ENCODE peak calls at places on chromosomes 3 and 15, in nine cellular contexts. O is astrocyte; I is spleen; Q is LoVo; W is activated CD8-positive, alpha-beta T cell treated with anti-CD3 and anti-CD28 coated beads, Interleukin-2, amount 10 ng/mL, durations not matched to agents 7 days and 5 days; A is mammary epithelial cell; J is activated B cell treated with CpG ODN at 0.5 μM for 24 hours; N is activated naive CD4-positive, alpha-beta T cell treated with anti-CD3 and anti-CD28 coated beads for 36 hours; E is SK-MEL-5. L is an unnamed sample.

GRCh38 chr3:134721214-134721613 is 70.4 kb upstream of the KY start:
- DNase-seq in W (no peak), O (no peak), Q (peak; percentile 3), J (no peak), E (no peak), A (no peak), I (no peak), N (no peak), L (no peak)

GRCh38 chr3:108070356-108070755 is 20.5 kb downstream of the CD47 start:
- DNase-seq in E (no peak), I (no peak), J (no peak), A (no peak), W (no peak), Q (no peak), O (no peak), N (no peak), L (no peak)

GRCh38 chr3:184687363-184688049 is 24.4 kb downstream of the MAGEF1 start:
- DNase-seq in O (no peak), W (peak; percentile 34), E (no peak), N (no peak), J (peak; percentile 43), Q (no peak), I (peak; percentile 87), A (no peak), L (no peak)

GRCh38 chr3:89260721-89261120 is 153.3 kb downstream of the EPHA3 start:
- DNase-seq in N (no peak), A (no peak), Q (no peak), I (no peak), W (no peak), E (peak; percentile 52), O (no peak), J (no peak), L (no peak)

GRCh38 chr3:178536271-178537079 is at the start of gene KCNMB2:
- DNase-seq in I (no peak), O (no peak), A (no peak), E (no peak), J (no peak), Q (no peak), N (no peak), W (no peak), L (no peak)

GRCh38 chr3:45642731-45643152 is 46.5 kb upstream of the SACM1L start:
- DNase-seq in A (peak; percentile 43), Q (no peak), E (no peak), O (peak; percentile 92), N (no peak), I (no peak), W (no peak), J (no peak), L (no peak)

GRCh38 chr15:34241376-34242350 is 16.8 kb downstream of the EMC4 start:
- DNase-seq in E (peak; percentile 65), N (peak; percentile 45), I (no peak), W (peak; percentile 61), Q (peak; percentile 30), J (no peak), A (peak; percentile 62), O (peak; percentile 23), L (no peak)

GRCh38 chr3:157104521-157104920 is 55.4 kb downstream of the CCNL1 start:
- DNase-seq in O (no peak), Q (no peak), J (no peak), E (no peak), I (no peak), N (no peak), A (peak; percentile 75), W (no peak), L (no peak)

GRCh38 chr3:177460100-177460499 is 262.8 kb upstream of the TBL1XR1 start:
- DNase-seq in J (no peak), I (no peak), W (no peak), A (no peak), Q (no peak), N (no peak), O (no peak), E (no peak), L (no peak)

GRCh38 chr15:78067328-78068241 is 9.9 kb downstream of the TBC1D2B start:
- DNase-seq in E (no peak), O (peak; percentile 39), I (no peak), N (no peak), J (no peak), A (no peak), Q (no peak), W (no peak), L (no peak)

GRCh38 chr15:39786444-39787056 is 3.9 kb upstream of the FSIP1 start:
- DNase-seq in A (peak; percentile 42), W (no peak), O (peak; percentile 38), E (peak; percentile 73), I (no peak), J (no peak), Q (peak; percentile 69), N (no peak), L (no peak)

GRCh38 chr3:135990903-135991302 is 25.4 kb downstream of the PPP2R3A start:
- DNase-seq in N (no peak), J (no peak), A (no peak), E (no peak), W (no peak), I (no peak), O (no peak), Q (no peak), L (no peak)

GRCh38 chr3:52705438-52705687 is 228 bp downstream of the GLT8D1 start:
- DNase-seq in O (no peak), A (no peak), W (no peak), I (no peak), J (no peak), E (no peak), Q (no peak), N (no peak), L (no peak)

GRCh38 chr3:87792532-87793321 is 266.1 kb downstream of the CGGBP1 start:
- DNase-seq in O (no peak), J (peak; percentile 16), E (no peak), A (no peak), W (no peak), Q (no peak), I (peak; percentile 75), N (peak; percentile 30), L (peak; percentile 69)

GRCh38 chr15:22979699-22980188 is 424 bp downstream of the CYFIP1 start:
- DNase-seq in E (peak; percentile 7), A (peak; percentile 39), W (peak; percentile 25), Q (peak; percentile 20), N (peak; percentile 23), J (peak; percentile 26), O (no peak), I (peak; percentile 75), L (peak; percentile 79)

GRCh38 chr3:98994128-98994762 is 92.8 kb upstream of the DCBLD2 start:
- DNase-seq in A (peak; percentile 39), Q (peak; percentile 24), E (peak; percentile 66), N (no peak), J (no peak), W (no peak), I (no peak), O (peak; percentile 58), L (no peak)

GRCh38 chr3:183688869-183689268 is 8.7 kb upstream of the YEATS2 start:
- DNase-seq in E (no peak), N (no peak), I (no peak), J (no peak), Q (no peak), O (no peak), A (no peak), W (no peak), L (no peak)

GRCh38 chr3:128436214-128436613 is 30.5 kb downstream of the DNAJB8 start:
- DNase-seq in I (no peak), Q (no peak), A (no peak), J (no peak), E (no peak), W (no peak), O (no peak), N (no peak), L (no peak)

GRCh38 chr3:184658223-184658860 is 53.5 kb downstream of the MAGEF1 start:
- DNase-seq in I (no peak), Q (no peak), J (no peak), W (no peak), E (no peak), O (no peak), N (no peak), A (no peak), L (no peak)

GRCh38 chr15:99163271-99164062 is 58.6 kb downstream of the SYNM start:
- DNase-seq in N (no peak), I (no peak), E (peak; percentile 31), J (no peak), O (peak; percentile 16), A (no peak), W (no peak), Q (no peak), L (no peak)

GRCh38 chr3:59809750-59810444 is 760.1 kb upstream of the CFAP20DC start:
- DNase-seq in N (no peak), J (no peak), W (no peak), A (peak; percentile 34), E (peak; percentile 65), O (peak; percentile 29), Q (no peak), I (no peak), L (no peak)

GRCh38 chr15:95286911-95287769 is 1043.4 kb upstream of the NR2F2 start:
- DNase-seq in I (no peak), A (no peak), Q (no peak), N (no peak), O (peak; percentile 42), E (no peak), J (no peak), W (no peak), L (no peak)

GRCh38 chr3:80682951-80683350 is 915.2 kb upstream of the ROBO1 start:
- DNase-seq in E (no peak), I (no peak), Q (no peak), O (no peak), W (no peak), N (no peak), A (no peak), J (no peak), L (no peak)

GRCh38 chr3:111838133-111838532 is 20.9 kb upstream of the PHLDB2 start:
- DNase-seq in N (no peak), O (no peak), Q (no peak), J (no peak), I (no peak), A (no peak), W (no peak), E (no peak), L (no peak)

GRCh38 chr3:193903976-193904375 is 232.0 kb upstream of the HES1 start:
- DNase-seq in A (no peak), I (no peak), J (no peak), O (no peak), E (no peak), W (no peak), N (no peak), Q (no peak), L (no peak)

GRCh38 chr3:126952261-126952982 is 30.5 kb upstream of the PLXNA1 start:
- DNase-seq in J (no peak), O (no peak), Q (no peak), E (no peak), W (no peak), A (no peak), I (peak; percentile 76), N (no peak), L (peak; percentile 41)

GRCh38 chr3:18645603-18646002 is 220.5 kb upstream of the SATB1 start:
- DNase-seq in I (no peak), A (no peak), Q (no peak), J (no peak), N (peak; percentile 82), W (no peak), E (no peak), O (no peak), L (no peak)

GRCh38 chr3:127822836-127823589 is 698 bp upstream of the MGLL start:
- DNase-seq in E (no peak), J (peak; percentile 39), Q (no peak), W (no peak), N (peak; percentile 8), I (peak; percentile 85), A (peak; percentile 32), O (no peak), L (peak; percentile 84)

L was measured in kidney.